ENCODE peak calls at places on chromosomes 5 and 9, in five cellular contexts. V is SK-N-SH, I is GM23338, F is PC-3, K is GM23248. M is an unnamed sample.

GRCh38 chr9:22469928-22470544 is 23.4 kb downstream of the DMRTA1 start:
- DNase-seq in V (peak), I (peak), F (peak), K (peak), M (peak)

GRCh38 chr9:36894695-36895310 is 139.3 kb downstream of the PAX5 start:
- DNase-seq in V (no peak), I (no peak), F (no peak), K (no peak), M (no peak)

GRCh38 chr5:172458956-172459355 is 4.6 kb upstream of the SH3PXD2B start:
- DNase-seq in V (no peak), I (no peak), F (no peak), K (no peak), M (no peak)

GRCh38 chr9:94086468-94086867 is 2.2 kb downstream of the PTPDC1 start:
- DNase-seq in V (peak), I (no peak), F (peak), K (peak), M (no peak)

GRCh38 chr5:176697929-176698520 is 50.7 kb downstream of the TSPAN17 start:
- DNase-seq in V (no peak), I (peak), F (no peak), K (no peak), M (no peak)

GRCh38 chr9:134623408-134624066 is 18.1 kb upstream of the COL5A1 start:
- DNase-seq in V (no peak), I (no peak), F (no peak), K (peak), M (no peak)

GRCh38 chr9:78236511-78236950 is 656 bp downstream of the CEP78 start:
- DNase-seq in V (no peak), I (peak), F (no peak), K (peak), M (peak)

GRCh38 chr5:75310212-75310611 is 26.8 kb upstream of the HMGCR start:
- DNase-seq in V (no peak), I (no peak), F (no peak), K (no peak), M (no peak)

GRCh38 chr9:24616858-24617257 is 71.2 kb upstream of the IZUMO3 start:
- DNase-seq in V (no peak), I (peak), F (no peak), K (no peak), M (no peak)

GRCh38 chr9:127199001-127199791 is 65.4 kb upstream of the GARNL3 start:
- DNase-seq in V (peak), I (peak), F (peak), K (peak), M (peak)

GRCh38 chr9:20754556-20754955 is 70.5 kb downstream of the FOCAD start:
- DNase-seq in V (no peak), I (no peak), F (peak), K (peak), M (no peak)

GRCh38 chr5:14357861-14358260 is 214.7 kb downstream of the TRIO start:
- DNase-seq in V (peak), I (peak), F (no peak), K (no peak), M (no peak)

GRCh38 chr5:157596449-157596848 is 20.9 kb upstream of the ADAM19 start:
- DNase-seq in V (no peak), I (no peak), F (no peak), K (peak), M (peak)

GRCh38 chr5:176436641-176437040 is 11.5 kb upstream of the FAF2 start:
- DNase-seq in V (no peak), I (no peak), F (peak), K (peak), M (peak)

GRCh38 chr5:174229640-174230350 is 184.3 kb downstream of the NSG2 start:
- DNase-seq in V (no peak), I (no peak), F (peak), K (peak), M (no peak)

GRCh38 chr5:14006823-14007510 is 62.5 kb upstream of the DNAH5 start:
- DNase-seq in V (no peak), I (no peak), F (peak), K (peak), M (no peak)

GRCh38 chr9:14400658-14400995 is 86.7 kb upstream of the NFIB start:
- DNase-seq in V (peak), I (peak), F (peak), K (peak), M (peak)
- TF ChIP-seq EZH2phosphoT487 in V (no peak), I (no peak), F (no peak), K (no peak), M (no peak)

GRCh38 chr5:40844565-40844964 is 3.4 kb downstream of the CARD6 start:
- DNase-seq in V (no peak), I (no peak), F (no peak), K (no peak), M (no peak)

GRCh38 chr5:40846371-40846770 is 5.2 kb downstream of the CARD6 start:
- DNase-seq in V (no peak), I (no peak), F (no peak), K (no peak), M (no peak)

GRCh38 chr5:40841068-40841805 is at the start of gene CARD6:
- DNase-seq in V (no peak), I (no peak), F (peak), K (peak), M (no peak)

GRCh38 chr5:40838076-40838475 is 3.1 kb upstream of the RPL37 start:
- DNase-seq in V (no peak), I (no peak), F (no peak), K (no peak), M (no peak)

DNA sequence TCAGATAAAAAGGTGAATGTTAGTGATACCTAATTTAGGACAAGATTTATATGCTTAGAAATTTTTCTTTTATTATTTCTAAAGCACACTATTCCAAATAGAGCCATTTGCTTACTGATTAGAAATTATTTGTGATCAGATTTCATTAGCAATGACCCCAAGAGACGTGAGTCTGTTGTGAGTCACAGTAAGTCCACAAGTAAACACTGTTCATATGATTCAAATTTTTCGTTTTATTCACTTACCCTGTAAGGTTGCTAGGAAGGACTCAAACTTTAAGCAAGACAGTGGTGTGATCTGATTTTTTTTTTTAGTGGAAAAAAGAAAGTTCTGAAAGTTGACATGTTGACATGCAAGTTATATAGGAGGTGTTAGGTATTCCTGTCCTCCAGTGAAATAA is 1.2 kb downstream of the CARD6 start:
- DNase-seq in V (no peak), I (no peak), F (peak), K (peak), M (no peak)
- TF ChIP-seq EZH2phosphoT487 in V (no peak), I (no peak), F (no peak), K (no peak), M (no peak)

GRCh38 chr9:99634185-99634584 is 187.5 kb upstream of the NR4A3 start:
- DNase-seq in V (no peak), I (no peak), F (no peak), K (peak), M (no peak)

GRCh38 chr9:99632349-99633038 is 189.2 kb upstream of the NR4A3 start:
- DNase-seq in V (no peak), I (no peak), F (no peak), K (no peak), M (no peak)

GRCh38 chr9:99637640-99638039 is 184.0 kb upstream of the NR4A3 start:
- DNase-seq in V (no peak), I (no peak), F (no peak), K (no peak), M (no peak)

GRCh38 chr9:99635032-99635431 is 186.7 kb upstream of the NR4A3 start:
- DNase-seq in V (no peak), I (no peak), F (no peak), K (peak), M (no peak)

DNA sequence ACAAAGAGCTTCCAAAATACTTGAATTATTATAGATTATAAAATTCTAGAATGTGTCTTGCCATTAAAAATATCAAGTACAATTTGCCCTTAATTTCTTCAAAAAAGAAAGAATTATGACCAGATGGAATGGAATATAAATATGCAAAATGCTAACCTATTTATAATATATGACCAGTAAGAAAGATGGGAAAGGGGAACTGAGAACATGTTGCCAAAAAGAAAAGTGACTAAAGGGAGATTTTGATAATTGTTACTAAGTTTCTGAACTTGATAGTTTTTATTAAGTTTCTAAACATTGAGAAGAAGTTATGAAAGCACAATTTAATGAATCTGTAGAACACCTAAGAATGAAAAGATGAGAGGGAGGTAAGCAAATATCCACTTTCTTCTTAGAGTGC is 188.4 kb upstream of the NR4A3 start:
- DNase-seq in V (no peak), I (no peak), F (no peak), K (no peak), M (peak)
- TF ChIP-seq EZH2phosphoT487 in V (no peak), I (no peak), F (no peak), K (no peak), M (no peak)

DNA sequence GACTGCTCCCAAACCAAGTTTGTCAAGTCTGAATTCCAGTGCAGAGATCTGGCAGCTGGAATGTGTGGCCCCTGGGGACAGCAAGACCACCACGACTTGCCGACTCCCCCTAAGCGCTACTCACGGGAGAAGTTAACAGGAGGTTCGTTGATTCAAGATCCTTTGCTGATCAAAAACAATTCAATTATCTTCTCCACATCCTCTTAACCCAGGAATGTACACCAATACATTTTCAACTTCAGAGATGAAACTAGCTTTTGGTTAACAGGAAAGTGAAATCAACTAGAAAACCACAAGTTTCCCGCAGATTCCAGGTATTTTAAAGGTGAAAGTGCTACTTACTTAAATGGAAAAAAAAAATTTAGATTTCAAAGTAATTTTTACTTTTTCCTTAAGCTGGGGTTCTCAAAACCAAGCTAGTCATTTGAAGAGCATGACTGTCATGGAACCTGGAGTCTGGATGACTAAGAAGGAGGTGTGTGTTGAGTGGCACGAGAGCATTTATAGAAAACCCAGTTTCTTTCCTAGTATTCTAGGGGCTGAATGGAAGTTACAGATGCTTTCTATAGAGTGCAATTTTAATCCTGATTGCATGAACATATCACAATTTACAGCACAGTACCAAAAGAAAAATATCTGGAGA is 257.6 kb upstream of the PANK3 start:
- DNase-seq in V (no peak), I (no peak), F (no peak), K (no peak), M (no peak)
- TF ChIP-seq EZH2phosphoT487 in V (no peak), I (no peak), F (no peak), K (no peak), M (no peak)

GRCh38 chr9:117720555-117720954 is 16.4 kb downstream of the TLR4 start:
- DNase-seq in V (no peak), I (no peak), F (no peak), K (peak), M (no peak)
- TF ChIP-seq EZH2phosphoT487 in V (no peak), I (no peak), F (no peak), K (no peak), M (no peak)

GRCh38 chr9:109447329-109448076 is 50.6 kb downstream of the PTPN3 start:
- DNase-seq in V (no peak), I (no peak), F (no peak), K (no peak), M (no peak)

GRCh38 chr9:109451311-109452025 is 46.6 kb downstream of the PTPN3 start:
- DNase-seq in V (no peak), I (peak), F (peak), K (no peak), M (no peak)

GRCh38 chr9:109449036-109449798 is 48.9 kb downstream of the PTPN3 start:
- DNase-seq in V (no peak), I (no peak), F (no peak), K (no peak), M (no peak)

GRCh38 chr9:109450346-109450745 is 47.8 kb downstream of the PTPN3 start:
- DNase-seq in V (no peak), I (no peak), F (no peak), K (peak), M (no peak)

DNA sequence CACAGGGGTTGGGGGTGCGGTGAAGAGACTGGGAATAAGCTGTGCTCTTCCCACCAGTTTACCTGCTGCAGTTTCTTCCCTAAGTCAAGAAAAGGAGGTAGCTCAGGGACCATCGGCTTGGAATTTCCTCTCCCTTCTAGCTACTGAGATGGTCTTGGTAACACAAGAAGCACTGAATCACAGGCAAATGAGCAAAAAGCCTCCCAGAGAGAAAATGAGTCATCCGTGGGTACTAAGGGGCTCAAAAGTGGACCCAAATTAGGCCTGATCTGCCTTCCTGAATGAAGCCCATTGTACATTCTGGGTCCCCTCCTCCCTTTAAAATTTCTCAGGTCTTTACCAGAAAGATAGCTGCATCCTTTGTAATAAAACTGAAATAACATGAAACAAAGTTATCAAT is 49.9 kb downstream of the PTPN3 start:
- DNase-seq in V (no peak), I (no peak), F (no peak), K (peak), M (no peak)
- TF ChIP-seq EZH2phosphoT487 in V (no peak), I (no peak), F (no peak), K (no peak), M (no peak)

GRCh38 chr5:127885176-127885575 is 182.0 kb downstream of the CCDC192 start:
- DNase-seq in V (no peak), I (no peak), F (peak), K (no peak), M (no peak)
- TF ChIP-seq EZH2phosphoT487 in V (no peak), I (no peak), F (no peak), K (no peak), M (no peak)